ENCODE peak calls at places on chromosomes 11 and 22, in seven cellular contexts. O is adrenal gland, H is heart left ventricle, J is K562, L is psoas muscle, P is IMR-90, U is esophagus squamous epithelium. F is an unnamed sample.

GRCh38 chr22:30206964-30207363 is 39.6 kb downstream of the LIF start:
- DNase-seq in O (peak; percentile 86), H (no peak), J (no peak), L (no peak), P (peak; percentile 99), U (no peak), F (peak; percentile 92)

GRCh38 chr11:20342347-20343279 is 20.9 kb upstream of the HTATIP2 start:
- DNase-seq in O (no peak), H (no peak), J (peak; percentile 71), L (no peak), P (no peak), U (no peak), F (peak; percentile 99)

GRCh38 chr11:114262681-114263509 is 33.3 kb upstream of the NNMT start:
- DNase-seq in O (peak; percentile 62), H (no peak), J (peak; percentile 68), L (peak; percentile 56), P (peak; percentile 54), U (no peak), F (peak; percentile 59)

GRCh38 chr11:65573391-65574146 is 1.2 kb downstream of the FAM89B start:
- DNase-seq in O (peak; percentile 60), H (peak; percentile 51), J (no peak), L (peak; percentile 85), P (no peak), U (no peak), F (no peak)

GRCh38 chr11:74648894-74649293 is 56.5 kb downstream of the POLD3 start:
- DNase-seq in O (no peak), H (no peak), J (no peak), L (no peak), P (peak; percentile 97), U (no peak), F (no peak)

GRCh38 chr22:39098026-39098425 is 982 bp downstream of the APOBEC3H start:
- DNase-seq in O (no peak), H (no peak), J (no peak), L (peak; percentile 28), P (no peak), U (no peak), F (no peak)

GRCh38 chr11:46159694-46160093 is 38.4 kb upstream of the PHF21A start:
- DNase-seq in O (no peak), H (no peak), J (peak; percentile 31), L (no peak), P (no peak), U (no peak), F (no peak)

GRCh38 chr11:83157755-83158473 is 983 bp downstream of the PCF11 start:
- DNase-seq in O (peak; percentile 66), H (peak; percentile 64), J (peak; percentile 90), L (peak; percentile 79), P (peak; percentile 33), U (no peak), F (peak; percentile 82)

GRCh38 chr11:83521647-83522596 is 235.8 kb upstream of the CCDC90B start:
- DNase-seq in O (no peak), H (no peak), J (peak; percentile 2), L (no peak), P (peak; percentile 31), U (no peak), F (peak; percentile 34)

GRCh38 chr11:69734841-69735240 is 31.0 kb upstream of the FGF19 start:
- DNase-seq in O (no peak), H (no peak), J (no peak), L (no peak), P (no peak), U (no peak), F (no peak)

GRCh38 chr22:41074061-41074460 is 18.3 kb upstream of the EP300 start:
- DNase-seq in O (no peak), H (no peak), J (no peak), L (no peak), P (no peak), U (no peak), F (no peak)

GRCh38 chr22:38864361-38865191 is 7.4 kb downstream of the CBX6 start:
- DNase-seq in O (peak; percentile 66), H (peak; percentile 77), J (no peak), L (peak; percentile 63), P (no peak), U (no peak), F (no peak)

GRCh38 chr22:46122511-46122971 is 27.8 kb upstream of the PPARA start:
- DNase-seq in O (peak; percentile 83), H (peak; percentile 83), J (peak; percentile 81), L (peak; percentile 90), P (peak; percentile 46), U (no peak), F (peak; percentile 80)

GRCh38 chr22:32996702-32997101 is 61.5 kb downstream of the SYN3 start:
- DNase-seq in O (no peak), H (peak; percentile 83), J (no peak), L (peak; percentile 90), P (no peak), U (no peak), F (peak; percentile 60)

GRCh38 chr22:43670545-43670944 is 141.6 kb downstream of the EFCAB6 start:
- DNase-seq in O (no peak), H (no peak), J (no peak), L (no peak), P (no peak), U (no peak), F (no peak)

GRCh38 chr22:43666511-43666910 is 145.6 kb downstream of the EFCAB6 start:
- DNase-seq in O (no peak), H (no peak), J (no peak), L (no peak), P (no peak), U (no peak), F (no peak)

GRCh38 chr22:43669190-43669589 is 142.9 kb downstream of the EFCAB6 start:
- DNase-seq in O (no peak), H (no peak), J (no peak), L (no peak), P (no peak), U (no peak), F (no peak)

DNA sequence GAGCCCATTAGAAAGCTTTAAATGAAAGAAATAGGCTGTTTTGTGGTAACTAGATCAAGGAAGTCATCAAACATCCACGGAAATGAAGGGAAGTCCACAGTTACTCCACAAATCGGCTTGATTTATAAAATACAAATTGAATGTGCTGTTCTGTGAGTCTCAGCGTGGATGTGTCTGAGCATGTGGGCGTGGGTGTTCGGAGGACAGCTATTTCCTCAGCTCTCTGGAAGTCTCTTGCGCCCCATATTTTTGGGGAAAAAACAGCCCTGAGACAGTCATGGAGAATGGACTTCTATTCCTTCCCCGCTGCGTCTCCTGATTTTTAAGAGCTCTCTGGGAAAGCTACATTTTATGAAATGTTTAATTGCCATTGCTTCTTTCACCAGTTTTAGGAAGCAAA is 144.4 kb downstream of the EFCAB6 start:
- DNase-seq in O (no peak), H (no peak), J (no peak), L (no peak), P (no peak), U (no peak), F (no peak)
- H3K4me3 ChIP-seq in O (no peak overlapping the region), H (no peak overlapping the region), J (no peak overlapping the region), L (no peak overlapping the region), P (no peak overlapping the region), U (no peak overlapping the region), F (no peak overlapping the region)

GRCh38 chr22:43853328-43853931 is 8.9 kb downstream of the SULT4A1 start:
- DNase-seq in O (no peak), H (no peak), J (no peak), L (peak; percentile 50), P (no peak), U (no peak), F (no peak)
- H3K4me1 ChIP-seq in O (no peaks in the 10 kb centered on the region), H (no peaks in the 10 kb centered on the region), J (no peaks in the 10 kb centered on the region), L (no peaks in the 10 kb centered on the region), P (peaks cover 2% of the 10 kb centered on the region), U (no peaks in the 10 kb centered on the region), F (no peaks in the 10 kb centered on the region)

GRCh38 chr11:27429740-27430451 is 42.7 kb downstream of the LGR4 start:
- DNase-seq in O (no peak), H (no peak), J (no peak), L (no peak), P (peak; percentile 7), U (no peak), F (peak; percentile 73)
- H3K27ac ChIP-seq in O (no peak overlapping the region), H (no peak overlapping the region), J (no peak overlapping the region), L (no peak overlapping the region), P (no peak overlapping the region), U (peak overlapping the region; percentile 30), F (peak overlapping the region; percentile 36)

GRCh38 chr11:33015621-33016551 is at the start of gene DEPDC7:
- DNase-seq in O (peak; percentile 80), H (peak; percentile 88), J (peak; percentile 97), L (peak; percentile 94), P (peak; percentile 82), U (peak; percentile 13), F (peak; percentile 95)
- H3K4me3 ChIP-seq in O (no peak within 1 kb of the TSS), H (peak within 1 kb of the TSS; percentile 54), J (peak within 1 kb of the TSS; percentile 78), L (peak within 1 kb of the TSS; percentile 73), P (peak within 1 kb of the TSS; percentile 66), U (peak within 1 kb of the TSS; percentile 67), F (peak within 1 kb of the TSS; percentile 65)

F was measured in SJCRH30.